ENCODE peak calls at places on chromosomes 6 and 20, in five cellular contexts. One of them, this sample, is unnamed.

GRCh38 chr20:38497246-38497645 is 24.6 kb downstream of the RALGAPB start:
- DNase-seq in heart left ventricle: no peak
- DNase-seq in AG09319: no peak
- DNase-seq in OCI-LY7: no peak
- DNase-seq in upper lobe of left lung: no peak
- DNase-seq in this sample: no peak

GRCh38 chr6:112149719-112150263 is 62.4 kb downstream of the FAM229B start:
- DNase-seq in OCI-LY7: no peak
- DNase-seq in heart left ventricle: no peak
- DNase-seq in AG09319: peak
- DNase-seq in upper lobe of left lung: no peak
- DNase-seq in this sample: no peak

GRCh38 chr6:109096198-109096597 is 891 bp downstream of the CEP57L1 start:
- DNase-seq in OCI-LY7: no peak
- DNase-seq in upper lobe of left lung: no peak
- DNase-seq in AG09319: no peak
- DNase-seq in heart left ventricle: no peak
- DNase-seq in this sample: no peak

GRCh38 chr6:53834134-53834533 is 39.3 kb downstream of the LRRC1 start:
- DNase-seq in upper lobe of left lung: no peak
- DNase-seq in heart left ventricle: no peak
- DNase-seq in AG09319: no peak
- DNase-seq in OCI-LY7: no peak
- DNase-seq in this sample: no peak

GRCh38 chr6:135871296-135871695 is 19.8 kb downstream of the PDE7B start:
- DNase-seq in AG09319: no peak
- DNase-seq in heart left ventricle: no peak
- DNase-seq in OCI-LY7: no peak
- DNase-seq in upper lobe of left lung: no peak
- DNase-seq in this sample: no peak

GRCh38 chr6:29814379-29815117 is 13.1 kb upstream of the HLA-G start:
- DNase-seq in AG09319: no peak
- DNase-seq in OCI-LY7: no peak
- DNase-seq in upper lobe of left lung: no peak
- DNase-seq in heart left ventricle: no peak
- DNase-seq in this sample: no peak

GRCh38 chr6:148794797-148795196 is 48.0 kb downstream of the UST start:
- DNase-seq in upper lobe of left lung: no peak
- DNase-seq in AG09319: no peak
- DNase-seq in OCI-LY7: no peak
- DNase-seq in heart left ventricle: no peak
- DNase-seq in this sample: no peak

GRCh38 chr20:45374101-45374467 is 4.0 kb downstream of the TP53TG5 start:
- DNase-seq in upper lobe of left lung: no peak
- DNase-seq in heart left ventricle: no peak
- DNase-seq in AG09319: no peak
- DNase-seq in OCI-LY7: no peak
- DNase-seq in this sample: no peak

GRCh38 chr6:138105880-138106664 is 1.1 kb downstream of the PERP start:
- DNase-seq in AG09319: no peak
- DNase-seq in upper lobe of left lung: no peak
- DNase-seq in heart left ventricle: no peak
- DNase-seq in OCI-LY7: no peak
- DNase-seq in this sample: no peak

GRCh38 chr20:5919634-5920544 is 30.4 kb downstream of the TRMT6 start:
- DNase-seq in upper lobe of left lung: no peak
- DNase-seq in AG09319: no peak
- DNase-seq in OCI-LY7: no peak
- DNase-seq in heart left ventricle: no peak
- DNase-seq in this sample: no peak

GRCh38 chr6:79188101-79188500 is 46.4 kb downstream of the HMGN3 start:
- DNase-seq in upper lobe of left lung: no peak
- DNase-seq in heart left ventricle: no peak
- DNase-seq in OCI-LY7: no peak
- DNase-seq in AG09319: no peak
- DNase-seq in this sample: no peak

GRCh38 chr6:422423-423061 is 31.0 kb downstream of the IRF4 start:
- DNase-seq in upper lobe of left lung: no peak
- DNase-seq in heart left ventricle: no peak
- DNase-seq in OCI-LY7: no peak
- DNase-seq in AG09319: peak
- DNase-seq in this sample: peak

GRCh38 chr20:16615199-16615598 is 42.0 kb upstream of the KIF16B start:
- DNase-seq in heart left ventricle: no peak
- DNase-seq in OCI-LY7: no peak
- DNase-seq in AG09319: peak
- DNase-seq in upper lobe of left lung: no peak
- DNase-seq in this sample: no peak

GRCh38 chr6:22447862-22448261 is 121.5 kb upstream of the HDGFL1 start:
- DNase-seq in heart left ventricle: no peak
- DNase-seq in AG09319: no peak
- DNase-seq in OCI-LY7: no peak
- DNase-seq in upper lobe of left lung: no peak
- DNase-seq in this sample: no peak

GRCh38 chr6:122491915-122492537 is 20.4 kb upstream of the SERINC1 start:
- DNase-seq in OCI-LY7: peak
- DNase-seq in AG09319: no peak
- DNase-seq in heart left ventricle: peak
- DNase-seq in upper lobe of left lung: no peak
- DNase-seq in this sample: peak

GRCh38 chr6:139847322-139847797 is 472.9 kb upstream of the CITED2 start:
- DNase-seq in heart left ventricle: no peak
- DNase-seq in AG09319: no peak
- DNase-seq in OCI-LY7: no peak
- DNase-seq in upper lobe of left lung: no peak
- DNase-seq in this sample: no peak

GRCh38 chr6:81753709-81754678 is 1.5 kb upstream of the TENT5A start:
- DNase-seq in AG09319: no peak
- DNase-seq in heart left ventricle: peak
- DNase-seq in OCI-LY7: no peak
- DNase-seq in upper lobe of left lung: peak
- DNase-seq in this sample: peak

GRCh38 chr6:165636415-165637048 is 26.5 kb downstream of the PDE10A start:
- DNase-seq in upper lobe of left lung: no peak
- DNase-seq in heart left ventricle: no peak
- DNase-seq in AG09319: no peak
- DNase-seq in OCI-LY7: no peak
- DNase-seq in this sample: no peak

GRCh38 chr6:154257074-154257473 is 99.5 kb downstream of the IPCEF1 start:
- DNase-seq in AG09319: no peak
- DNase-seq in OCI-LY7: no peak
- DNase-seq in upper lobe of left lung: no peak
- DNase-seq in heart left ventricle: no peak
- DNase-seq in this sample: no peak

GRCh38 chr6:11126876-11127275 is 15.4 kb upstream of the ERVFRD-1 start:
- DNase-seq in heart left ventricle: no peak
- DNase-seq in AG09319: no peak
- DNase-seq in upper lobe of left lung: no peak
- DNase-seq in OCI-LY7: no peak
- DNase-seq in this sample: no peak

GRCh38 chr6:91435630-91436029 is 848.8 kb upstream of the MAP3K7 start:
- DNase-seq in AG09319: no peak
- DNase-seq in upper lobe of left lung: no peak
- DNase-seq in OCI-LY7: no peak
- DNase-seq in heart left ventricle: no peak
- DNase-seq in this sample: no peak

GRCh38 chr20:2625062-2625461 is 27.4 kb upstream of the NOP56 start:
- DNase-seq in AG09319: peak
- DNase-seq in upper lobe of left lung: no peak
- DNase-seq in heart left ventricle: no peak
- DNase-seq in OCI-LY7: no peak
- DNase-seq in this sample: no peak

GRCh38 chr6:12078014-12078413 is 65.9 kb downstream of the HIVEP1 start:
- DNase-seq in heart left ventricle: no peak
- DNase-seq in upper lobe of left lung: no peak
- DNase-seq in AG09319: no peak
- DNase-seq in OCI-LY7: no peak
- DNase-seq in this sample: no peak

DNA sequence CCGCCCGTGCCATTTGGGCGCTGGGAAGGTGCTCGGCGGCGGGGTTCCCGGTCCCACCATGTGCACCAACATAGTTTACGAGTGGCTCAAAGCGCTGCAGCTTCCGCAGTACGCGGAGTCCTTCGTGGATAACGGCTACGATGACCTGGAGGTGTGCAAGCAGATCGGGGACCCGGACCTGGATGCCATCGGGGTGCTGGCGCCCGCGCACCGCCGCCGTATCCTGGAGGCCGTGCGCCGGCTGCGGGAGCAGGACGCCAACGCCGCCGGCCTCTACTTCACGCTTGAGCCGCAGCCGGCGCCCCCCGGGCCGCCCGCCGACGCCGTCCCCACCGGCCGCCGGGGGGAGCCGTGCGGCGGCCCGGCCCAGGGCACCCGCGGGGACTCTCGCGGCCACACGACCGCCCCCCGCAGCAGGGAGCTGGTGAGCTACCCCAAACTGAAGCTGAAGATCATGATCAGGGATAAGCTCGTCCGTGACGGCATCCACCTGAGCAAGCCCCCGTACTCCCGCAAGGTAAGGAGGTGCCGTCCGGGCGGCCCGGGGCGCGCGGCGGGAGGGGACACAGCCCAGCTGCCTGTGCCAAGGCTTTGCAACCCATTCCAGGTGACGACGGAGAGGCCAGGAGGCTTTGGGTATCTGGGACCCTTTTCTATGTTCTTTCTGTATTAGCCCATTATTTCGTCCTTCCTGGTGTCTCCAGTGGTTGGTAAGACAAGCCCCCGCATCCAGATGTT is 550 bp downstream of the SAMD5 start:
- DNase-seq in AG09319: no peak
- DNase-seq in OCI-LY7: no peak
- DNase-seq in heart left ventricle: peak
- DNase-seq in upper lobe of left lung: peak
- DNase-seq in this sample: peak
- TF ChIP-seq CTCF in AG09319: no peak
- TF ChIP-seq CTCF in OCI-LY7: no peak
- TF ChIP-seq CTCF in heart left ventricle: no peak
- TF ChIP-seq CTCF in upper lobe of left lung: peak
- TF ChIP-seq CTCF in this sample: no peak

DNA sequence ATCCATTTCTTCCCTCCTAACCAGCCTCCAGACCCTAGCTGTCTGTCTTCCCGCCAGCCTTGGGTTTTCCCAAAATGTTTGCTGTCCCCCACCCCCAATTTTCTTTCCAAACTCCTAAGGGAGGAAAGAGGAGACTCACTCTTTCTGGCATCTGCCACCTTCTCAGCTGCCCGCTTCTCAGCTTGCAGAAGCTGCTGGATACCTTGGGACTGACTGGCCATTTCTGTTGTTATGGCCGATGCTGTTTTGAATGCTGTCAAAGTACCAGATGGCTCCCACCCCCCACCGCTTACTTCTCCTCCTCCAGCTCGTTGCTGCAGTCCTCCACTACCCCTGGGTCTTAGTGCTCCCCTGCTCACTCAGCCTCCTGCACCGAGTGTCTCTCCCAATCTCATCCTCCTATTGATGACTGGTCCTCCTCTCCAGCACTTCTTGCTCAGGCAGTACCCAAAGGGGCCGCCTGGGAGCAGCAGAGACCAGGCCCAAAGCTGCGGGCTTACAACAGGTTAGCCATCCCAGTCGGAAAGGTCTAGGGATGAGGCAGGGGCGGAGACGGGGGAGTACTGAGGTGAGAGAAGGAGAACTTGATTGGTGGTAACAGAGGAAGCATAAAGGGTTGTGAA is at the start of gene ATP6V1G2:
- DNase-seq in OCI-LY7: peak
- DNase-seq in upper lobe of left lung: peak
- DNase-seq in AG09319: peak
- DNase-seq in heart left ventricle: peak
- DNase-seq in this sample: peak
- TF ChIP-seq CTCF in OCI-LY7: peak
- TF ChIP-seq CTCF in upper lobe of left lung: peak
- TF ChIP-seq CTCF in AG09319: peak
- TF ChIP-seq CTCF in heart left ventricle: peak
- TF ChIP-seq CTCF in this sample: peak

GRCh38 chr6:18166314-18167007 is 11.2 kb downstream of the KDM1B start:
- DNase-seq in upper lobe of left lung: no peak
- DNase-seq in OCI-LY7: no peak
- DNase-seq in heart left ventricle: no peak
- DNase-seq in AG09319: no peak
- DNase-seq in this sample: no peak
- TF ChIP-seq CTCF in upper lobe of left lung: no peak
- TF ChIP-seq CTCF in OCI-LY7: no peak
- TF ChIP-seq CTCF in heart left ventricle: no peak
- TF ChIP-seq CTCF in AG09319: no peak
- TF ChIP-seq CTCF in this sample: no peak

DNA sequence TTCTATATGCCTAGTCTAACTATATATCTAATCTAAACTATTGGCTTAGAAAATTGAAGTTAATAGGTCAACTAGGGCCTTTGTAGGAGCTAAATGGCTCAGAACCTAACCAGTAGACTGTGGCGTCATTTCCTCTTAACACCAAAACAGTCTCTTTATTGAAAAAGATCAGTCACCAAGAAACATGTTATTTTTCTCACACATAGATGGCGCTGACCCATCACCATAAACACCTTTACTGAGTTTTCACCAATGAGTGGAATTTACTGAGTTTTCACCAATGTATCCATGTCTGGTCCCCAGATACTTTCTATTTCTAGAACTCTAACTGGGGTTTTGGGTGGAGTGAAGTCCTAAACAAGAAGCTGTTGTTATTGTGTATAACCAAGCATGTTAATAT is 636.0 kb downstream of the BCKDHB start:
- DNase-seq in heart left ventricle: no peak
- DNase-seq in AG09319: no peak
- DNase-seq in upper lobe of left lung: no peak
- DNase-seq in OCI-LY7: peak
- DNase-seq in this sample: no peak
- TF ChIP-seq CTCF in heart left ventricle: peak
- TF ChIP-seq CTCF in AG09319: peak
- TF ChIP-seq CTCF in upper lobe of left lung: no peak
- TF ChIP-seq CTCF in OCI-LY7: peak
- TF ChIP-seq CTCF in this sample: peak

DNA sequence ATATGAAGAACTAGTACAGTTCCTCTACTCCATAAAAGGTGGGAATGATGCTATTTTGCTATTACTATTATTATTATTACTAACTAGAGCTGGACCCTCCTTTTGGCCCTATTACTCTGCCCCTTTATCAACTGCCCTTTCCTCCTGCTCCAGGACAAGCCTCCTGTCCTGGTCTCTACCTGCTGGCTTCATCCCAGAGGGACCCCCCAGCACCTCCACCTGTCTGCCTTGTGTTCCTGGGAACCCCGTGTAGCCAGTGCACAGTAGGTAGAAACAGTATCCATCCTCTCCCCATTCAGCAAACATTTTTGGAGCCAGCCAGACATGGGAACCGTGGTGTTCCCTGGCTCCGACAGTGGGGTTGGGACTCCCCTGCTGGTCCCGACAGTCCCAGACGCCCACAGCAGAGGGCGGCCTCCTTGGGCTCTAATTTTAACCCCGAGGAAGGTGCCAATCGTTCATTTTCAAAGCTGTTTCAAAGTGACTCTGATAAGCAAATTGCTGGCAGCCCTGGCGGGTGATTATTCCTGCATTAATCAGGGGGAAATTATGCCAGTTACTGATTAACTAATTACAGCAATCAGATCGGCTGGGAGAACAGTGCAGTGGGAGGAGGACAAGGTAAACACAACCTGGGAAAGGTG is 44.2 kb upstream of the MDGA1 start:
- DNase-seq in upper lobe of left lung: peak
- DNase-seq in AG09319: no peak
- DNase-seq in OCI-LY7: no peak
- DNase-seq in heart left ventricle: no peak
- DNase-seq in this sample: no peak
- TF ChIP-seq CTCF in upper lobe of left lung: peak
- TF ChIP-seq CTCF in AG09319: peak
- TF ChIP-seq CTCF in OCI-LY7: peak
- TF ChIP-seq CTCF in heart left ventricle: no peak
- TF ChIP-seq CTCF in this sample: peak

This sample was measured in GM13977.